ENCODE peak calls at places on chromosomes 1 and 21, in five cellular contexts. One of them, this sample, is unnamed.

GRCh38 chr1:193631306-193631705 is 444.9 kb upstream of the B3GALT2 start:
- DNase-seq in GM12891: no peak
- DNase-seq in adrenal gland: no peak
- DNase-seq in tibial nerve: no peak
- DNase-seq in IMR-90: no peak
- DNase-seq in this sample: no peak

GRCh38 chr1:99503276-99503747 is 142.6 kb upstream of the PALMD start:
- DNase-seq in adrenal gland: peak; percentile 39
- DNase-seq in IMR-90: peak; percentile 52
- DNase-seq in tibial nerve: no peak
- DNase-seq in GM12891: no peak
- DNase-seq in this sample: no peak

GRCh38 chr1:20470174-20470573 is 15.8 kb downstream of the CAMK2N1 start:
- DNase-seq in GM12891: no peak
- DNase-seq in adrenal gland: no peak
- DNase-seq in tibial nerve: no peak
- DNase-seq in IMR-90: no peak
- DNase-seq in this sample: no peak

GRCh38 chr1:40381268-40382109 is 8.0 kb downstream of the SMAP2 start:
- DNase-seq in IMR-90: no peak
- DNase-seq in GM12891: no peak
- DNase-seq in tibial nerve: no peak
- DNase-seq in adrenal gland: no peak
- DNase-seq in this sample: no peak

GRCh38 chr1:243234978-243235657 is 20.0 kb downstream of the CEP170 start:
- DNase-seq in adrenal gland: no peak
- DNase-seq in GM12891: no peak
- DNase-seq in IMR-90: peak; percentile 79
- DNase-seq in tibial nerve: no peak
- DNase-seq in this sample: no peak

GRCh38 chr1:15736035-15736665 is at the start of gene SLC25A34:
- DNase-seq in adrenal gland: peak; percentile 86
- DNase-seq in IMR-90: no peak
- DNase-seq in GM12891: no peak
- DNase-seq in tibial nerve: no peak
- DNase-seq in this sample: no peak

GRCh38 chr21:37699024-37699770 is 217.1 kb downstream of the KCNJ6 start:
- DNase-seq in tibial nerve: no peak
- DNase-seq in adrenal gland: no peak
- DNase-seq in IMR-90: no peak
- DNase-seq in GM12891: no peak
- DNase-seq in this sample: no peak

GRCh38 chr1:187819081-187819480 is 990.3 kb downstream of the PLA2G4A start:
- DNase-seq in IMR-90: no peak
- DNase-seq in GM12891: no peak
- DNase-seq in tibial nerve: no peak
- DNase-seq in adrenal gland: no peak
- DNase-seq in this sample: no peak

GRCh38 chr1:215118081-215118480 is 35.5 kb downstream of the KCNK2 start:
- DNase-seq in tibial nerve: no peak
- DNase-seq in adrenal gland: no peak
- DNase-seq in IMR-90: no peak
- DNase-seq in GM12891: no peak
- DNase-seq in this sample: no peak

GRCh38 chr1:112673589-112674439 is 645 bp upstream of the MOV10 start:
- DNase-seq in IMR-90: peak; percentile 71
- DNase-seq in tibial nerve: no peak
- DNase-seq in GM12891: no peak
- DNase-seq in adrenal gland: peak; percentile 51
- DNase-seq in this sample: no peak

GRCh38 chr1:112675728-112676381 is 1.4 kb downstream of the MOV10 start:
- DNase-seq in tibial nerve: no peak
- DNase-seq in GM12891: no peak
- DNase-seq in adrenal gland: no peak
- DNase-seq in IMR-90: peak; percentile 35
- DNase-seq in this sample: no peak

GRCh38 chr1:112674986-112675727 is 698 bp downstream of the MOV10 start:
- DNase-seq in tibial nerve: no peak
- DNase-seq in adrenal gland: peak; percentile 55
- DNase-seq in GM12891: peak; percentile 48
- DNase-seq in IMR-90: peak; percentile 6
- DNase-seq in this sample: no peak

GRCh38 chr1:112672842-112673241 is 1.6 kb upstream of the MOV10 start:
- DNase-seq in IMR-90: no peak
- DNase-seq in adrenal gland: no peak
- DNase-seq in GM12891: no peak
- DNase-seq in tibial nerve: no peak
- DNase-seq in this sample: no peak

GRCh38 chr1:112674440-112674985 is at the start of gene MOV10:
- DNase-seq in GM12891: peak; percentile 57
- DNase-seq in IMR-90: peak; percentile 67
- DNase-seq in adrenal gland: peak; percentile 78
- DNase-seq in tibial nerve: peak; percentile 54
- DNase-seq in this sample: peak; percentile 48
- TF ChIP-seq POLR2A in GM12891: no peak
- TF ChIP-seq POLR2A in IMR-90: peak; percentile 10
- TF ChIP-seq POLR2A in adrenal gland: peak; percentile 52
- TF ChIP-seq POLR2A in tibial nerve: no peak
- TF ChIP-seq POLR2A in this sample: peak; percentile 35

DNA sequence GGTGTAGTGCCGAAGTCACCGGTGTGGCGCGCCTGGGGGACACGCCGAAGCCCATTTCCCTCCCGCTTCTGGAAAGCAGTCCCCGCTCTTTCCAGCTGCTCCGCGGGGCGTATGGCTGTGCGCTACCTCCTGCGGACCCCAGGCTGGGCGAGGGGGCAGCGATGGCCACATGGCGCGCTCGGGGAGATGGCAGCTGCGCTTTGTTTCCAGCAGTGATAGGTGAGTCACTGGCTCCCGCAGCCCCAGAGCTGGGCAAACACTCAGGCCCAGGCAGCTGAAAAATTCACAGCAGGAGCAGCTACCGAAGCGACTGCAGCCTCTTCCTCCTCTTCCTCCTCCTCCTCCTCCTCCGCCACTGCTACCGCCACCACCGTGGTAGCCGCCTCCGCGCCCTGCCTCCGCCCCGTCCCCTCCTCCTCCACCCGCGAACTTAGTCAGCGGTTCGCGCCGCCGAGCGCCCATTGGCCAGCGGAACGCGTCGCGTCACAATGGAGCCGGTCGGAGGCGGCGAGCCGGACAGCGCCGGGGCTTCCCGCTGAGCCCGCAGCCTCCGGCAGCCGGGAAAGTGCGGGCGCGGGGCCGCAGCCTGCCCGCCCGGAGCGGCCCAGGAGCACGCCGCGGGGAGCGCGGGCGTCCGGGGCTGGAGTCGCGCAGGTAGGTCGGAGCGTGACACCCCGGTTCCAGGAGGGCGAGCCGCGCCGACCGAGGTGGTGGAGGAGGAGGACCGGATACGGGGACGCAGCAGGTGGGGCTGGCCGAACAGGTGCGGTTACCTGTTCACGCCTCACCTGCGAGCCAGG is at the start of gene LRRC8B:
- DNase-seq in tibial nerve: peak; percentile 74
- DNase-seq in IMR-90: peak; percentile 71
- DNase-seq in GM12891: peak; percentile 72
- DNase-seq in adrenal gland: peak; percentile 92
- DNase-seq in this sample: peak; percentile 73
- TF ChIP-seq POLR2A in tibial nerve: peak; percentile 89
- TF ChIP-seq POLR2A in IMR-90: no peak
- TF ChIP-seq POLR2A in GM12891: peak; percentile 35
- TF ChIP-seq POLR2A in adrenal gland: peak; percentile 93
- TF ChIP-seq POLR2A in this sample: peak; percentile 60

GRCh38 chr1:173937062-173937461 is 19.9 kb upstream of the SERPINC1 start:
- DNase-seq in IMR-90: no peak
- DNase-seq in tibial nerve: no peak
- DNase-seq in GM12891: no peak
- DNase-seq in adrenal gland: no peak
- DNase-seq in this sample: no peak
- TF ChIP-seq POLR2A in IMR-90: no peak
- TF ChIP-seq POLR2A in tibial nerve: no peak
- TF ChIP-seq POLR2A in GM12891: no peak
- TF ChIP-seq POLR2A in adrenal gland: no peak
- TF ChIP-seq POLR2A in this sample: no peak

GRCh38 chr1:35181790-35182455 is 11.0 kb downstream of the SFPQ start:
- DNase-seq in GM12891: no peak
- DNase-seq in IMR-90: no peak
- DNase-seq in adrenal gland: no peak
- DNase-seq in tibial nerve: no peak
- DNase-seq in this sample: no peak

GRCh38 chr1:35180776-35181374 is 12.1 kb downstream of the SFPQ start:
- DNase-seq in IMR-90: peak; percentile 44
- DNase-seq in GM12891: no peak
- DNase-seq in tibial nerve: no peak
- DNase-seq in adrenal gland: no peak
- DNase-seq in this sample: no peak

GRCh38 chr1:35178295-35178695 is 14.7 kb downstream of the SFPQ start:
- DNase-seq in tibial nerve: no peak
- DNase-seq in adrenal gland: no peak
- DNase-seq in GM12891: no peak
- DNase-seq in IMR-90: no peak
- DNase-seq in this sample: no peak

GRCh38 chr1:35178874-35179380 is 14.0 kb downstream of the SFPQ start:
- DNase-seq in IMR-90: no peak
- DNase-seq in tibial nerve: no peak
- DNase-seq in GM12891: no peak
- DNase-seq in adrenal gland: no peak
- DNase-seq in this sample: no peak

DNA sequence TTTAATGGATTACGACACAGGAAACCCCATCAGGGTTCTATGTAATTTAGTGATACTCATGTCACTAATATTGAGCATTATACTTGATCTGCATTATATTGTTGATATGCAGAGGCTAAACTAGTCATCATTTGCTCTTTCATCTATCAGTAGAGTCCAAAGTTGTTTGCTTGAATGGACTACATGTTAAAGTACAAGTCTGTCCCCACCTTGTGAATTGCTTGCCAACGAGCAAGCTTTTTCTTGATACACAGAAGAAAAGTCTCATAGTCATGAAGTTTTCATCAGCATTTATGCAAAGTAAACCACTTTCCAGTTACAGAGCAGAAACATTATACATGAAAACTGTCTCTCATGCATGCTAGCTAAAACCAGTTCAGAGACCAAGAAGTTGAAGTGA is 13.1 kb downstream of the SFPQ start:
- DNase-seq in IMR-90: no peak
- DNase-seq in GM12891: no peak
- DNase-seq in adrenal gland: no peak
- DNase-seq in tibial nerve: no peak
- DNase-seq in this sample: no peak
- TF ChIP-seq POLR2A in IMR-90: no peak
- TF ChIP-seq POLR2A in GM12891: no peak
- TF ChIP-seq POLR2A in adrenal gland: no peak
- TF ChIP-seq POLR2A in tibial nerve: no peak
- TF ChIP-seq POLR2A in this sample: no peak

DNA sequence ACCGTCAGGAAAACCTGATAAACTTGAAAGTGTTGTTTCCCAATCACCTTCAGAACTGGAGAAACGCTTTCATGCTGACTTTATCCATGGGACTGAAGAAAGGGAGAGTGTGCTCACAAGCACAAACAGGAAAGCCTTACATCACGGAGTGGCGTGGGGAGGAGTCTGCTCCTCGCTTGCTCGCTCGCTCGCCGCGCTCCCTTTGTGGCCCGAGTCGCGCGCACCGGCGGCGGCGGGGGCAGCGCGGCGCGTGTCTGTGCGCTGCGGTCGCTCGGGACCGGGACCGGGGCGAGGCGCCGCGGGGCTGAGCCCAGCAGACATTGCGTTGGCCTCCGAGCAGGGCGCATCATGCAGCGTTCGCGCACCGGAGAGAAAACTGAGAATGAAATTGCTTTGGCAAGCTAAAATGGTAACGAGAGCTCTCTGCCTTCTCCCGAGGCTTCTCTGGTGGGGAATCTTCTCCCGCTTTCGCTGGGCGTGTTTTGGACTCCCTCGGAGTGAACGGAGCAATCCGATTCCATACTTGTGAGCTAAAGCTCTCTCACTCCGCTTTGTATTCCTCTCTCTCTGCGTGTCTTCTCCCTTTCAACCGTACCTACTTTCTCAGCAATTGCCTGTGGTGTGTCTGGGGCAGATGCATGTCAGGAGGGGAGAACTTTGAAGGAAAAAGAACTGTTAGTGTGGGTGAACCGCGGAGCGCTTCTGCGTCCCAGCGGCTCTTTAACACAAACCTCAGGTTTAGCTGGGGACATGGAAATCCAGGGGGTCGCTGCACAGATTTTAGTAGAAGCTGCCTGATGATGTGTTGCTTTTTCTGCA is at the start of gene RGL1:
- DNase-seq in adrenal gland: peak; percentile 79
- DNase-seq in GM12891: peak; percentile 26
- DNase-seq in tibial nerve: peak; percentile 52
- DNase-seq in IMR-90: peak; percentile 75
- DNase-seq in this sample: peak; percentile 33
- TF ChIP-seq POLR2A in adrenal gland: peak; percentile 96
- TF ChIP-seq POLR2A in GM12891: peak; percentile 58
- TF ChIP-seq POLR2A in tibial nerve: peak; percentile 88
- TF ChIP-seq POLR2A in IMR-90: peak; percentile 45
- TF ChIP-seq POLR2A in this sample: peak; percentile 49